ENCODE peak calls at places on chromosome 20, in seven cellular contexts. One of them, this sample, is unnamed.

GRCh38 chr20:21607971-21608735 is 94.3 kb upstream of the NKX2-2 start:
- DNase-seq in astrocyte of the spinal cord: no peak
- DNase-seq in GM06990: no peak
- DNase-seq in fibroblast of lung: no peak
- DNase-seq in neural crest cell: no peak
- DNase-seq in IMR-90: no peak
- DNase-seq in B cell: no peak
- DNase-seq in this sample: no peak

GRCh38 chr20:20085812-20086211 is 33.5 kb downstream of the CFAP61 start:
- DNase-seq in fibroblast of lung: no peak
- DNase-seq in B cell: no peak
- DNase-seq in IMR-90: no peak
- DNase-seq in astrocyte of the spinal cord: no peak
- DNase-seq in GM06990: no peak
- DNase-seq in neural crest cell: no peak
- DNase-seq in this sample: no peak

GRCh38 chr20:58470336-58470978 is 44.7 kb downstream of the APCDD1L start:
- DNase-seq in IMR-90: no peak
- DNase-seq in GM06990: no peak
- DNase-seq in fibroblast of lung: no peak
- DNase-seq in B cell: no peak
- DNase-seq in neural crest cell: no peak
- DNase-seq in astrocyte of the spinal cord: no peak
- DNase-seq in this sample: no peak

GRCh38 chr20:12570371-12570770 is 438.4 kb upstream of the SPTLC3 start:
- DNase-seq in GM06990: no peak
- DNase-seq in astrocyte of the spinal cord: no peak
- DNase-seq in IMR-90: no peak
- DNase-seq in B cell: no peak
- DNase-seq in fibroblast of lung: no peak
- DNase-seq in neural crest cell: peak; percentile 26
- DNase-seq in this sample: no peak

GRCh38 chr20:768426-768978 is at the start of gene SLC52A3:
- DNase-seq in B cell: no peak
- DNase-seq in GM06990: no peak
- DNase-seq in neural crest cell: no peak
- DNase-seq in astrocyte of the spinal cord: no peak
- DNase-seq in fibroblast of lung: no peak
- DNase-seq in IMR-90: no peak
- DNase-seq in this sample: no peak

GRCh38 chr20:4809707-4810106 is 88.0 kb downstream of the PRND start:
- DNase-seq in GM06990: peak; percentile 44
- DNase-seq in neural crest cell: no peak
- DNase-seq in fibroblast of lung: no peak
- DNase-seq in astrocyte of the spinal cord: no peak
- DNase-seq in IMR-90: no peak
- DNase-seq in B cell: peak; percentile 55
- DNase-seq in this sample: no peak

GRCh38 chr20:21564127-21564773 is 50.4 kb upstream of the NKX2-2 start:
- DNase-seq in neural crest cell: no peak
- DNase-seq in B cell: no peak
- DNase-seq in GM06990: no peak
- DNase-seq in IMR-90: no peak
- DNase-seq in astrocyte of the spinal cord: no peak
- DNase-seq in fibroblast of lung: no peak
- DNase-seq in this sample: no peak

GRCh38 chr20:6562111-6562510 is 205.4 kb upstream of the BMP2 start:
- DNase-seq in IMR-90: peak; percentile 88
- DNase-seq in fibroblast of lung: peak; percentile 70
- DNase-seq in GM06990: no peak
- DNase-seq in B cell: no peak
- DNase-seq in astrocyte of the spinal cord: peak; percentile 79
- DNase-seq in neural crest cell: no peak
- DNase-seq in this sample: no peak

GRCh38 chr20:50092436-50092835 is 20.5 kb downstream of the UBE2V1 start:
- DNase-seq in astrocyte of the spinal cord: no peak
- DNase-seq in IMR-90: no peak
- DNase-seq in fibroblast of lung: peak; percentile 32
- DNase-seq in GM06990: no peak
- DNase-seq in B cell: no peak
- DNase-seq in neural crest cell: no peak
- DNase-seq in this sample: no peak

GRCh38 chr20:4326194-4327065 is 311.1 kb upstream of the RNF24 start:
- DNase-seq in astrocyte of the spinal cord: no peak
- DNase-seq in neural crest cell: no peak
- DNase-seq in B cell: no peak
- DNase-seq in IMR-90: peak; percentile 4
- DNase-seq in GM06990: no peak
- DNase-seq in fibroblast of lung: peak; percentile 19
- DNase-seq in this sample: no peak

GRCh38 chr20:40457404-40457803 is 231.6 kb downstream of the MAFB start:
- DNase-seq in neural crest cell: no peak
- DNase-seq in astrocyte of the spinal cord: no peak
- DNase-seq in fibroblast of lung: no peak
- DNase-seq in GM06990: no peak
- DNase-seq in IMR-90: no peak
- DNase-seq in B cell: no peak
- DNase-seq in this sample: no peak

GRCh38 chr20:8265588-8265987 is 133.5 kb downstream of the PLCB1 start:
- DNase-seq in IMR-90: no peak
- DNase-seq in astrocyte of the spinal cord: no peak
- DNase-seq in neural crest cell: no peak
- DNase-seq in B cell: no peak
- DNase-seq in GM06990: no peak
- DNase-seq in fibroblast of lung: no peak
- DNase-seq in this sample: no peak

GRCh38 chr20:38126146-38126912 is 38.7 kb downstream of the TGM2 start:
- DNase-seq in astrocyte of the spinal cord: no peak
- DNase-seq in fibroblast of lung: peak; percentile 32
- DNase-seq in neural crest cell: no peak
- DNase-seq in IMR-90: no peak
- DNase-seq in B cell: no peak
- DNase-seq in GM06990: no peak
- DNase-seq in this sample: no peak

GRCh38 chr20:32289661-32290431 is 12.4 kb downstream of the KIF3B start:
- DNase-seq in astrocyte of the spinal cord: no peak
- DNase-seq in B cell: no peak
- DNase-seq in neural crest cell: no peak
- DNase-seq in fibroblast of lung: no peak
- DNase-seq in IMR-90: no peak
- DNase-seq in GM06990: no peak
- DNase-seq in this sample: no peak

GRCh38 chr20:64102647-64103354 is 4.6 kb downstream of the NPBWR2 start:
- DNase-seq in GM06990: no peak
- DNase-seq in neural crest cell: no peak
- DNase-seq in IMR-90: no peak
- DNase-seq in B cell: peak; percentile 38
- DNase-seq in fibroblast of lung: no peak
- DNase-seq in astrocyte of the spinal cord: no peak
- DNase-seq in this sample: no peak

GRCh38 chr20:4973330-4974097 is 27.8 kb downstream of the SLC23A2 start:
- DNase-seq in B cell: peak; percentile 43
- DNase-seq in GM06990: peak; percentile 80
- DNase-seq in fibroblast of lung: peak; percentile 87
- DNase-seq in astrocyte of the spinal cord: peak; percentile 66
- DNase-seq in IMR-90: peak; percentile 90
- DNase-seq in neural crest cell: no peak
- DNase-seq in this sample: peak; percentile 70

DNA sequence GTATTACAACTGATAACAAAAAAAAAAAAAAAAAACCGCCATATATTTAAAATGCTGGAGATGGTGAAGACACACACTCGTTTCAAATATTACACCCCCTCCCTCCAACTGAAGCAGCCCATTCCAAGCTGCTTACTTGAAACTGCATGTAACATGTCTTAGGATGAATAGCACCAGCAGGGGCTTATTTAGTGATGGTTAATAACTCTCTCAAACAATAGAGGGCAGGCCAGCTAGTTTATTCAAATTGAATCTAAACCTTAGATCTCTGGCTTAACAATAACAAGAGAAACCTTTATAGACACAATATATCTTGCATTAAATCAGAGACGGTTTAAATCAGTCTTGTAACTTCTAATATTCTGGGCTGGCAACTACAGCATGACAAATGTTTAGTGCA is 9.3 kb upstream of the JPH2 start:
- DNase-seq in neural crest cell: no peak
- DNase-seq in GM06990: no peak
- DNase-seq in B cell: no peak
- DNase-seq in astrocyte of the spinal cord: no peak
- DNase-seq in IMR-90: no peak
- DNase-seq in fibroblast of lung: no peak
- DNase-seq in this sample: no peak
- TF ChIP-seq CTCF in neural crest cell: peak; percentile 33
- TF ChIP-seq CTCF in GM06990: no peak
- TF ChIP-seq CTCF in B cell: no peak
- TF ChIP-seq CTCF in astrocyte of the spinal cord: peak; percentile 19
- TF ChIP-seq CTCF in IMR-90: no peak
- TF ChIP-seq CTCF in fibroblast of lung: no peak
- TF ChIP-seq CTCF in this sample: no peak

DNA sequence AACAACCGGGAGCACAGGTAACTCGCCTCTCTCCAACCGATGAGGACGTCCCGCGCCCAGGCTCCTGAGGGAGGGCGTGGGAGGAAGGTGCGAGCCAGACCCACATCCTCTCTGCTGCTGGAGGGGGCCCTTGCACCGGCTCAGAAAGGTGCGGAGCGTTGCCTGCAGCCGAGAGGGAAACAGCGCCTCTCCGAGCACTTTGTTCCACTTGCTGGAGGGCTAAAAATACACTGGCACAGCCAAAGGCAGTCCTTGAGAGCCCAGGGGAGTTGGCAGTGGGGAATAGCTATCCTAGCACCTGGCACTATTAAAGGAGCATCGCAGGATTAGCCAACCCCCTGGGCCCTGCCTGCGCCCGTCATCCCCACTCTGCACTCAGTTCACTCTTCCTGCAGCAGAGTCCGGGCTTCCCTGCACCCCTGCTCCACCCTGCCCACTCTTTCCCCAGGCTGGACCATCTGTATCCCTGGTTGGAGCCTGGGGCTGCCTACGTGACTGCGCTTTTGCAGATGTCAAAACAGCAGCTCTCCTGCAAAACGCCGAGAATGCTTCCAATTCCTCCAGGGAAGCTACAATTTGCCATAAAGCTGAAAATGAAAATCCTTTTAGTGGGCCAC is 108.9 kb downstream of the SNX5 start:
- DNase-seq in IMR-90: no peak
- DNase-seq in fibroblast of lung: no peak
- DNase-seq in B cell: peak; percentile 35
- DNase-seq in astrocyte of the spinal cord: no peak
- DNase-seq in neural crest cell: no peak
- DNase-seq in GM06990: no peak
- DNase-seq in this sample: peak; percentile 47
- TF ChIP-seq CTCF in IMR-90: no peak
- TF ChIP-seq CTCF in fibroblast of lung: no peak
- TF ChIP-seq CTCF in B cell: no peak
- TF ChIP-seq CTCF in astrocyte of the spinal cord: no peak
- TF ChIP-seq CTCF in neural crest cell: no peak
- TF ChIP-seq CTCF in GM06990: peak; percentile 16
- TF ChIP-seq CTCF in this sample: peak; percentile 33

DNA sequence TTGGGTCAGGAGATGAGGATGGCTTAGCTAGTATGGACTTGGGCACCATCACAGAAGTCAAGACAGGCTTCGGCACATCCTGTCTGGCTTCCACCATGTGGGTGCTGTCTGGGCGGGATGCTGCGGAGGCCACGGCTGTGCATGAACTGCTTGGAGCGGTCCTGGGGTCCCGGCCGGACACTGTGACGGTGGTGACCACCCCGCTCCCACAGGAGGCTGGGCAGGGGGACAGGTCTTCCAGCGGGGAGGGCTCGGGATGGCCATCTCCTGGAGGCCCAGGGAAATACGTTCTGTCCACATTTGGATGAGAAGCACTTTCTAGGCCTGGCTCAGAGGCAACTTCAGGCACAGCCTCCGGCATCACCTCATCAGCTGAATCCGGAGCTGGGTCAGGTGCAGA is 32.1 kb upstream of the TCFL5 start:
- DNase-seq in GM06990: no peak
- DNase-seq in fibroblast of lung: no peak
- DNase-seq in B cell: no peak
- DNase-seq in IMR-90: no peak
- DNase-seq in neural crest cell: no peak
- DNase-seq in astrocyte of the spinal cord: no peak
- DNase-seq in this sample: no peak
- TF ChIP-seq CTCF in GM06990: no peak
- TF ChIP-seq CTCF in fibroblast of lung: peak; percentile 4
- TF ChIP-seq CTCF in B cell: no peak
- TF ChIP-seq CTCF in IMR-90: peak; percentile 7
- TF ChIP-seq CTCF in neural crest cell: no peak
- TF ChIP-seq CTCF in astrocyte of the spinal cord: peak; percentile 26
- TF ChIP-seq CTCF in this sample: peak; percentile 2

DNA sequence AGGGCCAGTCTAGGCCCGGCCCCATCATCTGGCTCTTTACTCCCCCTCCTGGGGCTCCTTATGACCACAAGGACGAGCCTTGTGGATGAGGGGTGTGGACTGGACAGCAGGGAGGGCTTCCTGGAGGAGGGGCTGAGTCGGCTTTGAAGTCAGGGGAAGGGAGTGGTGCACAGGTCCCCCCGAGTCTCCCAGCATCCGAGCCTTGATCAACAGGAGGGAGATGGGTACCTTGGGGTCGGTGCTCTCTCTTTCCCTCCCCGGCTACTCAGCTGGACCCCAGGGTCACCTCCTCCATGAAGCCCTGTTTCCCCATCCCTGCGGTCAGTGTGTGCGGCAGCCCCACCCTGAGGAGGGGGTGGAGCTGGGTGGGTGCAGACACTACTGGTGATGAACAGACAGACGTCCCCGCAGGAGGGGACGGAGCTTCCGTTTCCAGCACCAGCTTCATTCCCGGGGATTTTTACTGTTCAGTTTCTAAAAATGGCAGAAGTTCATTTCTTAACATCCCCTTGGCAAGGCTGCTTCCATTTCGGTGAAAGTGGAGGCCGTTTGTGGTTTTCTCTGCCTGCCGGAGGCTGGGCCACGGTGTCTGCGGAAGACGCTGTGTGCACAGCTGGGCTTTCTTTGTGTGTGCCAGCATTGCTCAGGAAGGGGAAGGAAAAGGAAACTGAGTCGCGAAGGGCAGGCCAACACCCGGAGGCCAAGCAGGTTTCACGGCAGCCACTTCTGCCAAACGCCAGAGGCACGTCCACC is 19.6 kb downstream of the NTSR1 start:
- DNase-seq in IMR-90: no peak
- DNase-seq in fibroblast of lung: no peak
- DNase-seq in astrocyte of the spinal cord: no peak
- DNase-seq in B cell: no peak
- DNase-seq in neural crest cell: no peak
- DNase-seq in GM06990: no peak
- DNase-seq in this sample: no peak
- TF ChIP-seq CTCF in IMR-90: no peak
- TF ChIP-seq CTCF in fibroblast of lung: no peak
- TF ChIP-seq CTCF in astrocyte of the spinal cord: no peak
- TF ChIP-seq CTCF in B cell: no peak
- TF ChIP-seq CTCF in neural crest cell: no peak
- TF ChIP-seq CTCF in GM06990: no peak
- TF ChIP-seq CTCF in this sample: no peak

GRCh38 chr20:53594068-53595017 is 704 bp upstream of the ZNF217 start:
- DNase-seq in astrocyte of the spinal cord: peak; percentile 92
- DNase-seq in neural crest cell: peak; percentile 97
- DNase-seq in B cell: peak; percentile 98
- DNase-seq in IMR-90: peak; percentile 90
- DNase-seq in GM06990: peak; percentile 91
- DNase-seq in fibroblast of lung: peak; percentile 92
- DNase-seq in this sample: peak; percentile 91
- TF ChIP-seq CTCF in astrocyte of the spinal cord: no peak
- TF ChIP-seq CTCF in neural crest cell: peak; percentile 45
- TF ChIP-seq CTCF in B cell: peak; percentile 14
- TF ChIP-seq CTCF in IMR-90: peak; percentile 24
- TF ChIP-seq CTCF in GM06990: no peak
- TF ChIP-seq CTCF in fibroblast of lung: no peak
- TF ChIP-seq CTCF in this sample: peak; percentile 55

GRCh38 chr20:61662226-61662945 is 403.3 kb downstream of the TAF4 start:
- DNase-seq in astrocyte of the spinal cord: no peak
- DNase-seq in GM06990: no peak
- DNase-seq in IMR-90: no peak
- DNase-seq in B cell: no peak
- DNase-seq in fibroblast of lung: no peak
- DNase-seq in neural crest cell: peak; percentile 11
- DNase-seq in this sample: no peak
- TF ChIP-seq CTCF in astrocyte of the spinal cord: peak; percentile 26
- TF ChIP-seq CTCF in GM06990: no peak
- TF ChIP-seq CTCF in IMR-90: no peak
- TF ChIP-seq CTCF in B cell: no peak
- TF ChIP-seq CTCF in fibroblast of lung: no peak
- TF ChIP-seq CTCF in neural crest cell: no peak
- TF ChIP-seq CTCF in this sample: no peak